ENCODE peak calls at places on chromosomes 12 and 14, in ten cellular contexts. U is Daoy; Z is cardiac septum; X is iPS-NIHi11; Q is anterior cingulate cortex; F is WTC11; B is NCI-H2171 treated with DMSO at 0.1 percent for 48 hours; N is HT-29; W is CD4-positive, alpha-beta T cell; J is mesothelial cell of epicardium. T is an unnamed sample.

GRCh38 chr14:61335049-61335448 is 13.7 kb downstream of the PRKCH start:
- DNase-seq in U (no peak), Z (no peak), X (no peak), Q (no peak), F (no peak), B (no peak), N (no peak), W (no peak), J (no peak), T (peak)

GRCh38 chr14:22995889-22996611 is 13.7 kb upstream of the AJUBA start:
- DNase-seq in U (no peak), Z (no peak), X (no peak), Q (no peak), F (no peak), B (no peak), N (no peak), W (no peak), J (no peak), T (no peak)

GRCh38 chr12:29797565-29798360 is 14.0 kb upstream of the TMTC1 start:
- DNase-seq in U (no peak), Z (no peak), X (no peak), Q (no peak), F (no peak), B (no peak), N (no peak), W (no peak), J (no peak), T (no peak)

GRCh38 chr14:59183150-59183549 is 5.3 kb upstream of the DAAM1 start:
- DNase-seq in U (no peak), Z (no peak), X (no peak), Q (no peak), F (no peak), B (no peak), N (no peak), W (no peak), J (no peak), T (no peak)

GRCh38 chr12:19440916-19441315 is 1.6 kb downstream of the AEBP2 start:
- DNase-seq in U (no peak), Z (no peak), X (no peak), Q (no peak), F (no peak), B (no peak), N (peak), W (no peak), J (no peak), T (no peak)

GRCh38 chr12:32211769-32212156 is 105.1 kb downstream of the BICD1 start:
- DNase-seq in U (no peak), Z (no peak), X (no peak), Q (no peak), F (no peak), B (peak), N (no peak), W (no peak), J (no peak), T (no peak)

GRCh38 chr14:96122496-96122895 is 82.1 kb upstream of the BDKRB2 start:
- DNase-seq in U (peak), Z (no peak), X (no peak), Q (no peak), F (no peak), B (no peak), N (no peak), W (no peak), J (no peak), T (no peak)

GRCh38 chr12:132130690-132131089 is 13.4 kb downstream of the DDX51 start:
- DNase-seq in U (no peak), Z (no peak), X (no peak), Q (no peak), F (no peak), B (no peak), N (no peak), W (no peak), J (no peak), T (no peak)

GRCh38 chr12:54301428-54302045 is 722 bp upstream of the NFE2 start:
- DNase-seq in U (no peak), Z (no peak), X (peak), Q (no peak), F (peak), B (no peak), N (no peak), W (no peak), J (no peak), T (no peak)

GRCh38 chr12:109305547-109305946 is 3.5 kb downstream of the FOXN4 start:
- DNase-seq in U (no peak), Z (no peak), X (no peak), Q (no peak), F (no peak), B (no peak), N (no peak), W (no peak), J (no peak), T (no peak)

GRCh38 chr12:10369557-10370150 is 20.2 kb downstream of the KLRK1 start:
- DNase-seq in U (no peak), Z (no peak), X (no peak), Q (no peak), F (no peak), B (no peak), N (no peak), W (no peak), J (no peak), T (peak)

T was measured in CD8-positive, alpha-beta memory T cell.